ENCODE peak calls at places on chromosome 4, in nine cellular contexts. J is T-helper 17 cell; O is nucleus accumbens; Z is GM19239; D is astrocyte of the spinal cord; Y is HTR-8/SVneo; X is activated CD4-positive, alpha-beta T cell treated with anti-CD3 and anti-CD28 coated beads for 24 hours; C is effector CD4-positive, alpha-beta T cell; F is mesendoderm. N is an unnamed sample.

GRCh38 chr4:123037809-123038208 is 115.4 kb upstream of the NUDT6 start:
- DNase-seq in J (no peak), O (no peak), Z (no peak), D (peak; percentile 68), Y (peak; percentile 14), X (no peak), C (no peak), F (no peak), N (no peak)

GRCh38 chr4:37389369-37389765 is 144.8 kb downstream of the NWD2 start:
- DNase-seq in J (no peak), O (no peak), Z (no peak), D (no peak), Y (no peak), X (no peak), C (no peak), F (peak; percentile 46), N (no peak)

GRCh38 chr4:158186815-158187214 is 14.0 kb upstream of the GASK1B start:
- DNase-seq in J (no peak), O (no peak), Z (no peak), D (no peak), Y (no peak), X (no peak), C (no peak), F (no peak), N (no peak)

GRCh38 chr4:25727711-25728493 is 72.3 kb downstream of the SLC34A2 start:
- DNase-seq in J (no peak), O (no peak), Z (peak; percentile 15), D (no peak), Y (no peak), X (no peak), C (no peak), F (no peak), N (peak; percentile 25)

GRCh38 chr4:81389720-81390119 is 82.0 kb downstream of the RASGEF1B start:
- DNase-seq in J (no peak), O (no peak), Z (no peak), D (no peak), Y (no peak), X (no peak), C (no peak), F (no peak), N (no peak)

GRCh38 chr4:94649381-94650128 is 108.2 kb upstream of the BMPR1B start:
- DNase-seq in J (no peak), O (no peak), Z (no peak), D (no peak), Y (no peak), X (no peak), C (no peak), F (no peak), N (no peak)

GRCh38 chr4:185033950-185034349 is 15.7 kb downstream of the HELT start:
- DNase-seq in J (no peak), O (no peak), Z (no peak), D (no peak), Y (no peak), X (no peak), C (no peak), F (no peak), N (no peak)

GRCh38 chr4:158870282-158871049 is 101.6 kb downstream of the FNIP2 start:
- DNase-seq in J (no peak), O (no peak), Z (no peak), D (no peak), Y (no peak), X (no peak), C (no peak), F (peak; percentile 85), N (no peak)

GRCh38 chr4:87819281-87819919 is 13.4 kb upstream of the MEPE start:
- DNase-seq in J (no peak), O (no peak), Z (no peak), D (peak; percentile 88), Y (peak; percentile 2), X (no peak), C (no peak), F (peak; percentile 87), N (no peak)

GRCh38 chr4:3441501-3442459 is at the start of gene HGFAC:
- DNase-seq in J (no peak), O (no peak), Z (no peak), D (no peak), Y (no peak), X (no peak), C (no peak), F (no peak), N (no peak)

GRCh38 chr4:8164194-8164565 is 5.6 kb upstream of the ABLIM2 start:
- DNase-seq in J (no peak), O (no peak), Z (no peak), D (no peak), Y (no peak), X (no peak), C (no peak), F (no peak), N (no peak)

GRCh38 chr4:69744157-69744478 is 16.3 kb downstream of the SULT1B1 start:
- DNase-seq in J (no peak), O (no peak), Z (no peak), D (no peak), Y (no peak), X (no peak), C (no peak), F (no peak), N (no peak)

GRCh38 chr4:161555689-161556660 is 607.8 kb downstream of the FSTL5 start:
- DNase-seq in J (no peak), O (no peak), Z (no peak), D (peak; percentile 82), Y (no peak), X (no peak), C (no peak), F (no peak), N (no peak)